ENCODE peak calls at places on chromosomes 13 and 19, in four cellular contexts. T is psoas muscle, P is PC-3, K is fibroblast of pulmonary artery. X is an unnamed sample.

GRCh38 chr13:73984949-73985691 is 149.1 kb downstream of the KLF12 start:
- DNase-seq in K (peak), T (no peak), P (no peak), X (no peak)

GRCh38 chr13:65638572-65639168 is 1591.5 kb downstream of the PCDH9 start:
- DNase-seq in P (peak), T (no peak), K (peak), X (peak)

GRCh38 chr13:41643502-41643901 is 186.2 kb downstream of the RGCC start:
- DNase-seq in P (no peak), T (no peak), K (no peak), X (no peak)

GRCh38 chr13:102779426-102780159 is 6.0 kb upstream of the TEX30 start:
- DNase-seq in T (no peak), K (peak), P (no peak), X (no peak)

GRCh38 chr19:33894787-33895186 is 98.1 kb downstream of the KCTD15 start:
- DNase-seq in P (no peak), K (no peak), T (no peak), X (no peak)

GRCh38 chr19:49870309-49870901 is 3.0 kb upstream of the PNKP start:
- DNase-seq in P (peak), K (no peak), T (peak), X (no peak)

GRCh38 chr13:93244918-93245280 is 18.3 kb downstream of the GPC6 start:
- DNase-seq in K (peak), T (no peak), P (no peak), X (peak)

GRCh38 chr13:93318538-93318937 is 91.9 kb downstream of the GPC6 start:
- DNase-seq in T (no peak), K (peak), P (peak), X (peak)

GRCh38 chr13:72590091-72590490 is 137.3 kb downstream of the MZT1 start:
- DNase-seq in P (no peak), K (no peak), T (no peak), X (no peak)

GRCh38 chr19:33476151-33476707 is 45.4 kb downstream of the PEPD start:
- DNase-seq in P (no peak), T (no peak), K (no peak), X (no peak)

GRCh38 chr19:35457173-35457572 is 9.1 kb downstream of the FFAR2 start:
- DNase-seq in P (no peak), K (no peak), T (no peak), X (no peak)

GRCh38 chr19:30144794-30145193 is 202.8 kb downstream of the URI1 start:
- DNase-seq in T (no peak), K (no peak), P (no peak), X (no peak)

GRCh38 chr19:6632002-6632621 is 37.8 kb downstream of the TNFSF14 start:
- DNase-seq in P (peak), T (no peak), K (peak), X (peak)

GRCh38 chr19:8044018-8044417 is 8.5 kb upstream of the CCL25 start:
- DNase-seq in P (no peak), T (no peak), K (no peak), X (no peak)

GRCh38 chr13:98721825-98722510 is 30.5 kb downstream of the SLC15A1 start:
- DNase-seq in K (no peak), P (peak), T (no peak), X (no peak)

DNA sequence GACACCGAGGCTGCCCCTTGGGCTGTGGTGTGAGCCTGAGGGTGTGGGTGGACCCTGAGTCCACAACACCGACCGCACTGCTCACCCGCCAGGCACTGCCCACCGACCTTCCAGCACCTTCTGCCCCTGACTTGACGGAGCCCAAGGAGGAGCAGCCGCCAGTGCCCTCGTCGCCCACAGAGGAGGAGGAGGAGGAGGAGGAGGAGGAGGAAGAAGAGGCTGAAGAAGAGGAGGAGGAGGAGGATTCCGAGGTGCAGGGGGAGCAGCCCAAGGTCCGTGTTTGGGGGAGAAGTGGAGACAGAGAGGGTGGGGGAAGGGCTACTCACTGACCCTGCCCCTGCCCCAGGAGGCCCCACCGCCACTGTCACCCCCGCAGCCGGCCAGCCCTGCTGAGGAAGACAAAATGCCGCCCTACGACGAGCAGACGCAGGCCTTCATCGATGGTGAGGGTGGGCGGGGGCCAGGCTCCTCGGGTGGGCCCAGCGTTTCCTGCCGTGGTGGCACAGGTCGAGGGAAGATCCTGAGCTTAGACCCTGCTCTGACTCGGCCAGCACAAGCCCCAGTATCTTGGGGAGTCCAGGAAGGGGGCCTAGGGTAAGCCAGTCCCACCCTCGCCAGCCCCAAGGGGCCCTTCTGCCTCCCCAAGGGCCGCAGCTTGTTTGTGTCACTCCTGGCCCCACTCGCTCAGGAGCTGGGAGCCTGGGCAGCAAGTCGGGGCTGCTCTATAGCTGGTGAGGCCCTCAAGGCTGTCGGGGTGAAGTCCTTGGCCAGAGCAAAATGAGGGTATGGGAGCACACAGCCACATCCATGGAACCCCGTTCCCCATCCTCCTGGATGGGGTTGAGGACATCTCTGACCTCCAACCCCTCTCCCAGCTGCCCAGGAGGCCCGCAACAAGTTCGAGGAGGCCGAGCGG is 12.2 kb downstream of the PRKCSH start:
- DNase-seq in P (no peak), K (no peak), T (no peak), X (no peak)
- H3K4me3 ChIP-seq in P (no peak), K (no peak), T (no peak), X (no peak)

GRCh38 chr19:12997225-12997966 is 2.1 kb downstream of the NFIX start:
- DNase-seq in K (no peak), P (no peak), T (no peak), X (no peak)
- H3K4me3 ChIP-seq in K (peak), P (peak), T (peak), X (peak)

GRCh38 chr13:24149306-24150032 is 11.1 kb upstream of the SPATA13 start:
- DNase-seq in T (no peak), K (peak), P (peak), X (peak)
- H3K4me3 ChIP-seq in T (no peak), K (no peak), P (peak), X (no peak)

GRCh38 chr19:1907563-1908363 is 2.6 kb downstream of the ADAT3 start:
- DNase-seq in P (peak), K (no peak), T (no peak), X (no peak)
- H3K4me3 ChIP-seq in P (peak), K (no peak), T (peak), X (no peak)

GRCh38 chr19:10424011-10424637 is 3.8 kb downstream of the PDE4A start:
- DNase-seq in T (peak), K (peak), P (peak), X (peak)
- H3K4me3 ChIP-seq in T (peak), K (peak), P (peak), X (peak)

DNA sequence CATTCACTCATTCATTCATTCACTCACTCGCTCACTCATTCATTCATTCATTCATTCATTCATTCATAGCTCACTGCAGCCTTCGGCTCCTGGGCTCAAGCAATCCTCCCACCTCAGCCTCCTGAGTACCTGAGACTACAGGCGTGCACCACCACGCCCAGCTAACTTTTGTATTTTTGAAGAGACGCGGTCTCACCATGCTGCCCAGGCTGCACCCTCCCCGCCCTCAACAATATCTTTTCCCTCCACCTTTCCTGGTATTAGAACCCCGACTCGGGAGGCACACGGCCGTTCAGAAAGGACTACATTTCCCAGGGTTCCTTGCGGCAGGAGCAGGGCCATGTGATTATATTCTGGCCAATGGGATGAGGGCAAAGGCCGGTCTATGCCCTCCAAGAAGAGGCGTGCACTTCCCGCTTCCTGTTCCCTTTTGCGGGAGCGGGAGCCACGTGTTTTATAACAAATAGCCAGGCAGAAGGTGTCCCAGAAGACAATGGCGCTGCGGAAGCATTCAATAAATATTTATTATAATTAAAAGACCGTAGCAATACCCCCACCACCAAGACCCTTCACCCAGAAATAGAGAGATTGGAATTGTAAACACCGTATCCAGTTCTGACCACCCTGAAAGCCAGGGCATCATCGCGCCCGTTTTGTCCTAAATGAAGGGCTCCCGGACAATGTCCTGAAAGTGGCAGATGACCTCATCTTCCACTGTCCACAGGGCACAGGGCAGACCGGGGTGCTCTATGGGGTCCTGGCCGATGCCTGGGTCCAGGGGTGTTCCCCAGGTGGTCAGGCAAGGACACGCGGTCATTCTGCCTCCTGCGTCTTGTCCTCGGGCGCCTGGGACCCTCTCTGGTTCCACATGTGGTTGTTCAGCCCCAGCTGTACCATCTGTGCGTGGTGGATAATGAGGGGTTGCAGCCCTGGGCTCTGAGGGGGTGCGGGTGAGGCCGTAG is 15.8 kb downstream of the TICAM1 start:
- DNase-seq in T (peak), P (peak), K (peak), X (peak)
- H3K4me3 ChIP-seq in T (peak), P (peak), K (no peak), X (no peak)

DNA sequence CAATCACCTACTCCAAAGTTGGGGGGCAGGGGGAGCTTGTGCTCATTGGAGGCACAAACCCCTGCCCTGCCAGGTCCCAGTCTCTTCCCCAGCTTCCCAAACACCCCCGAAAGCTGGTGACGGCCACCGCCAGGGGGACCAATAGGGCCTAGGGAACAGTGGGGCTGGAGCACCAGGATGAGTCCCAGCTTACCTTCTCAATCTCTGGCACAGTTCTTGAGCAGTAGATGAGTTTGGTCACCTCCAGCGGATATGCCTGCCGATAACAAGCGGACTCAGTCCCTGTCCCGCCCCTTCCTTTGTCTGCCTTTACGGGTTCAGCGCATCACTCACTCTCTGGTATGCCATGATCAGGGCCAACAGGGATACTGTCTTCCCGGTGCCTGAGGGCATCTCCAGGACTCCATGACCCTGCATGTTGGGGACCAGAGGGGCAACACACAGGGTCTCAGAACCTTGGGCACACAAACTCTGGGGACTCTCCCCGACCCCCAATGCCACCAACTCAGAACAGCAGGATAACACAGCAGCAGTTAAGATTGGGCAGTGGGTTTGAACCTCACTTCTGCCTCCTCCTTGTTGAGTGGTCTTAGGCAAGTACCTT is 1.5 kb downstream of the ERCC2 start:
- DNase-seq in P (peak), K (no peak), T (no peak), X (no peak)
- H3K4me3 ChIP-seq in P (peak), K (no peak), T (no peak), X (no peak)

GRCh38 chr19:38032951-38033350 is 125.9 kb downstream of the SIPA1L3 start:
- DNase-seq in T (no peak), P (no peak), K (peak), X (peak)
- H3K4me3 ChIP-seq in T (no peak), P (no peak), K (no peak), X (no peak)

GRCh38 chr19:1959928-1960589 is 19.1 kb downstream of the CSNK1G2 start:
- DNase-seq in T (no peak), K (no peak), P (no peak), X (no peak)

GRCh38 chr19:1957562-1958248 is 16.7 kb downstream of the CSNK1G2 start:
- DNase-seq in K (no peak), P (no peak), T (no peak), X (no peak)

GRCh38 chr19:1962674-1963073 is 21.7 kb downstream of the CSNK1G2 start:
- DNase-seq in K (no peak), P (no peak), T (no peak), X (no peak)

GRCh38 chr19:1956868-1957492 is 16.0 kb downstream of the CSNK1G2 start:
- DNase-seq in K (no peak), T (peak), P (no peak), X (no peak)

DNA sequence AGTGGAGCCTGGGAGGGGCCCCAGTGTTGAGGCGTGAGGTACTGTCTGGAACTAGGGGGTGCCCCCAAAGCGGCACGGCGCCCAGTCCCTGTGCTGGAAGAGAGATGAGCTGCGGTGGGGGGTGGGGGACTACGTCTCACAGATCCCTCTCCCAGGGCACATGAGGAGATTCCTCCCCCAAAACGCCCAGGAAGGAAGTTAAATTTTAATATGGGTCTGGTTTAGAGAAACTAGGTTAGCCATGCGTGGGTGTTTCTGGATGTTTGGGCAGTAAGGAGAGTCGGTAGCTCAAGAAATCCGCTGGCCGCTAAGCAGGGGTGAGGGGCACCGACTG is 20.5 kb downstream of the CSNK1G2 start:
- DNase-seq in K (no peak), T (no peak), P (no peak), X (no peak)
- H3K4me3 ChIP-seq in K (no peak), T (no peak), P (no peak), X (no peak)

GRCh38 chr19:4619668-4620294 is 19.5 kb upstream of the TNFAIP8L1 start:
- DNase-seq in K (no peak), P (no peak), T (no peak), X (no peak)
- H3K4me3 ChIP-seq in K (no peak), P (no peak), T (no peak), X (no peak)